ENCODE peak calls at places on chromosomes 4 and X, in four cellular contexts. T, O, E and C are unnamed samples.

GRCh38 chr4:155889036-155889793 is 14.3 kb upstream of the TDO2 start:
- DNase-seq in E (no peak), T (no peak), O (no peak), C (peak)

GRCh38 chr4:112731715-112732114 is 94.8 kb downstream of the LARP7 start:
- DNase-seq in O (no peak), E (no peak), T (no peak), C (no peak)

GRCh38 chrX:9611436-9612145 is 146.7 kb downstream of the TBL1X start:
- DNase-seq in E (no peak), O (no peak), T (peak), C (no peak)

GRCh38 chr4:52588097-52588496 is 71.0 kb downstream of the USP46 start:
- DNase-seq in T (peak), E (peak), O (peak), C (no peak)

GRCh38 chr4:18202510-18202909 is 181.0 kb upstream of the LCORL start:
- DNase-seq in E (no peak), O (no peak), T (no peak), C (no peak)

GRCh38 chrX:47180346-47180745 is 13.3 kb upstream of the UBA1 start:
- DNase-seq in O (no peak), T (no peak), E (no peak), C (no peak)

GRCh38 chrX:74534569-74535038 is 79.8 kb downstream of the RLIM start:
- DNase-seq in T (no peak), O (no peak), E (no peak), C (peak)

GRCh38 chrX:357693-358471 is 28.8 kb downstream of the PPP2R3B start:
- DNase-seq in E (no peak), T (no peak), O (no peak), C (no peak)

GRCh38 chr4:40990202-40990898 is 224.0 kb downstream of the APBB2 start:
- DNase-seq in O (no peak), E (no peak), T (peak), C (peak)

GRCh38 chr4:38782452-38783108 is at the start of gene TLR10:
- DNase-seq in O (peak), T (peak), E (peak), C (peak)

GRCh38 chrX:72050011-72050410 is 81.7 kb downstream of the RTL5 start:
- DNase-seq in T (no peak), O (no peak), E (no peak), C (no peak)

GRCh38 chr4:98720871-98721480 is 62.6 kb upstream of the TSPAN5 start:
- DNase-seq in E (no peak), O (no peak), T (no peak), C (no peak)

GRCh38 chr4:163330828-163331628 is 1.4 kb downstream of the NPY1R start:
- DNase-seq in T (no peak), O (no peak), E (no peak), C (no peak)

GRCh38 chr4:176238157-176238608 is 30.8 kb downstream of the ASB5 start:
- DNase-seq in O (peak), E (no peak), T (no peak), C (no peak)

GRCh38 chrX:74419861-74420193 is 1.5 kb upstream of the SLC16A2 start:
- DNase-seq in E (no peak), T (no peak), O (peak), C (no peak)

GRCh38 chr4:6303943-6304342 is 34.3 kb downstream of the WFS1 start:
- DNase-seq in T (no peak), E (no peak), O (no peak), C (no peak)

GRCh38 chr4:168831919-168832745 is 177.9 kb downstream of the CBR4 start:
- DNase-seq in O (peak), E (peak), T (peak), C (no peak)

GRCh38 chr4:101989551-101989950 is 199.0 kb downstream of the BANK1 start:
- DNase-seq in T (no peak), E (no peak), O (no peak), C (no peak)

GRCh38 chrX:137852502-137852901 is 286.6 kb downstream of the ZIC3 start:
- DNase-seq in T (no peak), O (no peak), E (no peak), C (no peak)

GRCh38 chr4:31674313-31674947 is 954.3 kb downstream of the PCDH7 start:
- DNase-seq in T (no peak), E (no peak), O (peak), C (no peak)

GRCh38 chr4:174423257-174423944 is 98.9 kb downstream of the HPGD start:
- DNase-seq in E (peak), O (no peak), T (no peak), C (no peak)

GRCh38 chrX:68648960-68649359 is 1.5 kb downstream of the STARD8 start:
- DNase-seq in O (no peak), T (no peak), E (no peak), C (no peak)

GRCh38 chrX:8036914-8037313 is 109.7 kb upstream of the PNPLA4 start:
- DNase-seq in O (no peak), E (no peak), T (no peak), C (no peak)
- TF ChIP-seq TARDBP in O (no peak), E (no peak), T (no peak), C (no peak)

DNA sequence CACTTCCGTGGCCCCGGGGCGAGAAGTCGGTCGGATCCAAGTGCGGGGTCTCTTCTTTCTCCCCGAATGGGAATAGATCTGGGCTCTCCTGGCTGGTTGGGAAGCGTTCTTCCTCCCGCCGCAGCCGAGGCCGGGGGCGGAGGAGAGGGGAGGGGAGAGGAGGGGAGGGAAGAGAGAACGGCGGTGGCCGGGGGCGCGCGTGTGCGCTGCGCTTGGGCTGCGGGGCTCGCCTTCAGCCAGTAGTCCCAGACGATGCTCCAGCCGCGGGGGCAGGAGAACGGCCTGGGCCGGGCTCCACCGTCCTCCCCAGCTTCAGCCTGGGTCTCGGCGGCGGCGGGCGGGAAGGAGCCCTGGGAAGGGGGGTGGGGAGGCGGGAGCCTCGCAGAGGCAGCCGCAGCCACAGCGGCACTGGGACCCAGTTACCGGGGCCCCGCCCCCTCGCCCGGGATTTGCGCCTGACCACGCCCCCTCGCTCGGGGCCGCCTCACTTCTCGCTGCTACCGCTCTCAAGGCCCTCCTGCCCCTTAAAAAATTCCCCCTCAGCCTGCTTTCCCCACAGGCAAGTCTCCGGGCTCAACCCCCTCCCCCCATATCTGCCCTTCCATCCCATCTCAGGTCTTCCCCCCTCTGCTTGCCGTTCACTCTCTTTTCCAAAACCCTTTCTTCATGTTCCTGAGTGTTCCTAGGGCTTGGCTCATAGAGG is at the start of gene FGD1:
- DNase-seq in O (peak), E (peak), T (no peak), C (no peak)
- TF ChIP-seq TARDBP in O (no peak), E (no peak), T (no peak), C (no peak)

GRCh38 chrX:37078434-37078703 is 70.2 kb downstream of the FAM47C start:
- DNase-seq in O (no peak), T (no peak), E (peak), C (no peak)

GRCh38 chrX:37076983-37077382 is 68.8 kb downstream of the FAM47C start:
- DNase-seq in T (no peak), E (no peak), O (no peak), C (no peak)

GRCh38 chrX:37077646-37078433 is 69.7 kb downstream of the FAM47C start:
- DNase-seq in E (no peak), O (no peak), T (no peak), C (no peak)

GRCh38 chrX:37075892-37076595 is 67.9 kb downstream of the FAM47C start:
- DNase-seq in E (no peak), T (no peak), O (no peak), C (no peak)
- TF ChIP-seq TARDBP in E (no peak), T (no peak), O (no peak), C (no peak)

DNA sequence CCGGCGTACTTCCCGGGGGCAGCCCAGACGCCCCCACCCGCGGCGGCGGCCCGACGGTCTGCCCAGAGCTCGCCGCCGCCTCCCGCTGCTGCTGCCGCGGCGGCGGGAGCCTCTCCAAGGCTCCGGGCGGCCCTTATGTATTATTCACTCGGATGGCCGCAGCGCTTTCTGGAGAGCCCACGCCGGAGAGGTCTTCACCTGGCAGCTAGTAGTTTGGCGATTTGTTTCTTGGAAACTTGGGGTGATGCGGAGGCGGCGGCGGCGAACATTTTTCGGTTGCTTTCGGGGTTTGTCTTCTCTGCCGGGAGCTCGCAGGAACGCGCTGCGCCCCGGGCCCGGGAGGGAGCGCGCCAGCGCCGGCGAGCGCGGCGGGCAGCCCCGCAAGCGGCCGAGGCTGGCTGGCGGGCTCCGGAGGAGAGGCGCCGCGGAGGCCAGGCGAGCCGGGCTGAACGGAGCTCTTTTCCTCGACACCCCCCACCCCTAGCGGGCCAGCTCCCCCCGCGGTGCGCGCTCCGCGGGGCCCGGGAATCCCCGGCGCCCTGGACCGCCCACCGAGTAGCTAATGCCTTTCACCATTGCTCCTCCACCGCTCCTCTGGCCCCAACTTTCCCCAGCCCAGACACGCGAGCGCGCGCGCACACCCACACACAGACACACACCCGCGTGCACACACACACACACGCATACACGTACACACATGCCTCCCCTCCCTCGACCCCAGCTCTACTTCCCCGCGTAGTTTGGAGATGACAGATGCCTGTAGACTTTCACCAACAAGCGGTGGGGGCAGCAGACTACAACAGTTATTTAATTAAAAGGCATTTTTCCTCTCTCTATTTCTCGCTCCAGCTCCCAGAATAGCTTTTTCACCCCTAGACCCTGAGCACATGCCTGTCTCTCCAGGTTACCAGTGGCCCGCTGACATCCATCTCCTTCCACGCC is 113.4 kb downstream of the DHX15 start:
- DNase-seq in O (peak), T (no peak), E (no peak), C (no peak)
- TF ChIP-seq TARDBP in O (no peak), T (no peak), E (no peak), C (no peak)